ENCODE peak calls at places on chromosomes 13 and 19, in five cellular contexts. One of them, this sample, is unnamed.

GRCh38 chr13:87129602-87130300 is 541.4 kb upstream of the SLITRK5 start:
- DNase-seq in cardiac muscle cell: no peak
- DNase-seq in PC-9: no peak
- DNase-seq in stimulated activated CD8-positive, alpha-beta memory T cell treated with anti-CD3 and anti-CD28 coated beads, Interleukin-12 subunit alpha, Interleukin-12 subunit beta, amount 100 ng/mL, for 4 hours: no peak
- DNase-seq in activated T-cell treated with anti-CD3 and anti-CD28 coated beads for 1 hour: no peak
- DNase-seq in this sample: peak

GRCh38 chr13:40933508-40933907 is 85.6 kb downstream of the ELF1 start:
- DNase-seq in cardiac muscle cell: no peak
- DNase-seq in stimulated activated CD8-positive, alpha-beta memory T cell treated with anti-CD3 and anti-CD28 coated beads, Interleukin-12 subunit alpha, Interleukin-12 subunit beta, amount 100 ng/mL, for 4 hours: no peak
- DNase-seq in PC-9: no peak
- DNase-seq in activated T-cell treated with anti-CD3 and anti-CD28 coated beads for 1 hour: no peak
- DNase-seq in this sample: no peak

GRCh38 chr19:17052439-17052838 is 22.8 kb downstream of the HAUS8 start:
- DNase-seq in cardiac muscle cell: peak
- DNase-seq in stimulated activated CD8-positive, alpha-beta memory T cell treated with anti-CD3 and anti-CD28 coated beads, Interleukin-12 subunit alpha, Interleukin-12 subunit beta, amount 100 ng/mL, for 4 hours: no peak
- DNase-seq in activated T-cell treated with anti-CD3 and anti-CD28 coated beads for 1 hour: peak
- DNase-seq in PC-9: peak
- DNase-seq in this sample: peak

GRCh38 chr13:44146162-44146561 is 227.5 kb upstream of the SERP2 start:
- DNase-seq in activated T-cell treated with anti-CD3 and anti-CD28 coated beads for 1 hour: no peak
- DNase-seq in stimulated activated CD8-positive, alpha-beta memory T cell treated with anti-CD3 and anti-CD28 coated beads, Interleukin-12 subunit alpha, Interleukin-12 subunit beta, amount 100 ng/mL, for 4 hours: no peak
- DNase-seq in cardiac muscle cell: no peak
- DNase-seq in PC-9: no peak
- DNase-seq in this sample: no peak

GRCh38 chr19:8654591-8655339 is 24.3 kb downstream of the NFILZ start:
- DNase-seq in PC-9: peak
- DNase-seq in activated T-cell treated with anti-CD3 and anti-CD28 coated beads for 1 hour: peak
- DNase-seq in cardiac muscle cell: peak
- DNase-seq in stimulated activated CD8-positive, alpha-beta memory T cell treated with anti-CD3 and anti-CD28 coated beads, Interleukin-12 subunit alpha, Interleukin-12 subunit beta, amount 100 ng/mL, for 4 hours: peak
- DNase-seq in this sample: peak

GRCh38 chr13:34833562-34834182 is 108.4 kb upstream of the NBEA start:
- DNase-seq in stimulated activated CD8-positive, alpha-beta memory T cell treated with anti-CD3 and anti-CD28 coated beads, Interleukin-12 subunit alpha, Interleukin-12 subunit beta, amount 100 ng/mL, for 4 hours: no peak
- DNase-seq in cardiac muscle cell: no peak
- DNase-seq in activated T-cell treated with anti-CD3 and anti-CD28 coated beads for 1 hour: no peak
- DNase-seq in PC-9: no peak
- DNase-seq in this sample: peak

GRCh38 chr13:109786457-109787134 is at the start of gene IRS2:
- DNase-seq in cardiac muscle cell: peak
- DNase-seq in PC-9: peak
- DNase-seq in activated T-cell treated with anti-CD3 and anti-CD28 coated beads for 1 hour: peak
- DNase-seq in stimulated activated CD8-positive, alpha-beta memory T cell treated with anti-CD3 and anti-CD28 coated beads, Interleukin-12 subunit alpha, Interleukin-12 subunit beta, amount 100 ng/mL, for 4 hours: peak
- DNase-seq in this sample: peak

GRCh38 chr19:47711652-47712239 is 1.5 kb upstream of the EHD2 start:
- DNase-seq in stimulated activated CD8-positive, alpha-beta memory T cell treated with anti-CD3 and anti-CD28 coated beads, Interleukin-12 subunit alpha, Interleukin-12 subunit beta, amount 100 ng/mL, for 4 hours: no peak
- DNase-seq in PC-9: no peak
- DNase-seq in cardiac muscle cell: no peak
- DNase-seq in activated T-cell treated with anti-CD3 and anti-CD28 coated beads for 1 hour: no peak
- DNase-seq in this sample: no peak

GRCh38 chr13:95641291-95641811 is 3.2 kb downstream of the DZIP1 start:
- DNase-seq in activated T-cell treated with anti-CD3 and anti-CD28 coated beads for 1 hour: no peak
- DNase-seq in stimulated activated CD8-positive, alpha-beta memory T cell treated with anti-CD3 and anti-CD28 coated beads, Interleukin-12 subunit alpha, Interleukin-12 subunit beta, amount 100 ng/mL, for 4 hours: no peak
- DNase-seq in cardiac muscle cell: no peak
- DNase-seq in PC-9: no peak
- DNase-seq in this sample: peak

GRCh38 chr19:3479819-3480215 is 508 bp downstream of the SMIM24 start:
- DNase-seq in stimulated activated CD8-positive, alpha-beta memory T cell treated with anti-CD3 and anti-CD28 coated beads, Interleukin-12 subunit alpha, Interleukin-12 subunit beta, amount 100 ng/mL, for 4 hours: no peak
- DNase-seq in cardiac muscle cell: no peak
- DNase-seq in PC-9: no peak
- DNase-seq in activated T-cell treated with anti-CD3 and anti-CD28 coated beads for 1 hour: no peak
- DNase-seq in this sample: peak

GRCh38 chr19:1080360-1081161 is 13.6 kb downstream of the ARHGAP45 start:
- DNase-seq in cardiac muscle cell: no peak
- DNase-seq in PC-9: no peak
- DNase-seq in activated T-cell treated with anti-CD3 and anti-CD28 coated beads for 1 hour: no peak
- DNase-seq in stimulated activated CD8-positive, alpha-beta memory T cell treated with anti-CD3 and anti-CD28 coated beads, Interleukin-12 subunit alpha, Interleukin-12 subunit beta, amount 100 ng/mL, for 4 hours: no peak
- DNase-seq in this sample: no peak

GRCh38 chr13:76643596-76643995 is 242.6 kb downstream of the KCTD12 start:
- DNase-seq in cardiac muscle cell: no peak
- DNase-seq in stimulated activated CD8-positive, alpha-beta memory T cell treated with anti-CD3 and anti-CD28 coated beads, Interleukin-12 subunit alpha, Interleukin-12 subunit beta, amount 100 ng/mL, for 4 hours: no peak
- DNase-seq in PC-9: no peak
- DNase-seq in activated T-cell treated with anti-CD3 and anti-CD28 coated beads for 1 hour: no peak
- DNase-seq in this sample: no peak

GRCh38 chr13:37448072-37448471 is 150.5 kb downstream of the POSTN start:
- DNase-seq in stimulated activated CD8-positive, alpha-beta memory T cell treated with anti-CD3 and anti-CD28 coated beads, Interleukin-12 subunit alpha, Interleukin-12 subunit beta, amount 100 ng/mL, for 4 hours: no peak
- DNase-seq in cardiac muscle cell: no peak
- DNase-seq in PC-9: no peak
- DNase-seq in activated T-cell treated with anti-CD3 and anti-CD28 coated beads for 1 hour: no peak
- DNase-seq in this sample: no peak

GRCh38 chr13:99992912-99993311 is 11.3 kb downstream of the ZIC2 start:
- DNase-seq in activated T-cell treated with anti-CD3 and anti-CD28 coated beads for 1 hour: no peak
- DNase-seq in PC-9: peak
- DNase-seq in cardiac muscle cell: no peak
- DNase-seq in stimulated activated CD8-positive, alpha-beta memory T cell treated with anti-CD3 and anti-CD28 coated beads, Interleukin-12 subunit alpha, Interleukin-12 subunit beta, amount 100 ng/mL, for 4 hours: no peak
- DNase-seq in this sample: no peak

GRCh38 chr19:14110650-14111049 is 6.9 kb downstream of the PRKACA start:
- DNase-seq in cardiac muscle cell: no peak
- DNase-seq in activated T-cell treated with anti-CD3 and anti-CD28 coated beads for 1 hour: no peak
- DNase-seq in PC-9: no peak
- DNase-seq in stimulated activated CD8-positive, alpha-beta memory T cell treated with anti-CD3 and anti-CD28 coated beads, Interleukin-12 subunit alpha, Interleukin-12 subunit beta, amount 100 ng/mL, for 4 hours: no peak
- DNase-seq in this sample: no peak

GRCh38 chr19:4713384-4713951 is 10.2 kb downstream of the DPP9 start:
- DNase-seq in PC-9: peak
- DNase-seq in cardiac muscle cell: no peak
- DNase-seq in activated T-cell treated with anti-CD3 and anti-CD28 coated beads for 1 hour: no peak
- DNase-seq in stimulated activated CD8-positive, alpha-beta memory T cell treated with anti-CD3 and anti-CD28 coated beads, Interleukin-12 subunit alpha, Interleukin-12 subunit beta, amount 100 ng/mL, for 4 hours: no peak
- DNase-seq in this sample: no peak